ENCODE peak calls at places on chromosomes 13 and 19, in seven cellular contexts. S, U, O, H, R, N and A are unnamed samples.
A peak's percentile ranks its signal among the peaks of the same experiment; 100 is the strongest.

GRCh38 chr19:40257096-40257517 is 28.0 kb downstream of the AKT2 start:
- DNase-seq in S (no peak), U (peak; percentile 40), O (peak; percentile 65), H (no peak), R (no peak), N (no peak), A (no peak)

GRCh38 chr19:7337380-7338194 is 11.2 kb upstream of the ARHGEF18 start:
- DNase-seq in S (no peak), U (no peak), O (no peak), H (no peak), R (no peak), N (peak; percentile 89), A (no peak)

GRCh38 chr13:49690133-49690989 is 925 bp downstream of the EBPL start:
- DNase-seq in S (peak; percentile 25), U (no peak), O (no peak), H (no peak), R (no peak), N (no peak), A (no peak)

GRCh38 chr13:98809345-98809777 is 56.9 kb upstream of the SLC15A1 start:
- DNase-seq in S (no peak), U (no peak), O (no peak), H (no peak), R (no peak), N (no peak), A (no peak)

GRCh38 chr13:36979361-36980040 is 19.6 kb downstream of the ALG5 start:
- DNase-seq in S (peak; percentile 42), U (no peak), O (no peak), H (no peak), R (no peak), N (no peak), A (no peak)

GRCh38 chr13:32881074-32881791 is 135.0 kb upstream of the KL start:
- DNase-seq in S (no peak), U (no peak), O (no peak), H (no peak), R (no peak), N (no peak), A (no peak)

GRCh38 chr13:113367020-113367560 is 3.2 kb upstream of the GRTP1 start:
- DNase-seq in S (no peak), U (no peak), O (peak; percentile 35), H (no peak), R (no peak), N (no peak), A (no peak)

GRCh38 chr13:113782472-113782871 is 23.4 kb downstream of the TMEM255B start:
- DNase-seq in S (no peak), U (no peak), O (no peak), H (no peak), R (no peak), N (no peak), A (no peak)

GRCh38 chr19:5436101-5436947 is 18.9 kb upstream of the ZNRF4 start:
- DNase-seq in S (peak; percentile 95), U (no peak), O (peak; percentile 82), H (peak; percentile 95), R (no peak), N (no peak), A (no peak)

GRCh38 chr19:43316591-43317319 is 36.7 kb upstream of the CD177 start:
- DNase-seq in S (peak; percentile 59), U (no peak), O (no peak), H (no peak), R (no peak), N (peak; percentile 65), A (no peak)

GRCh38 chr19:20313894-20314293 is 146.9 kb downstream of the ZNF486 start:
- DNase-seq in S (no peak), U (no peak), O (no peak), H (no peak), R (no peak), N (no peak), A (no peak)

GRCh38 chr13:49958321-49958720 is 22.2 kb upstream of the SPRYD7 start:
- DNase-seq in S (no peak), U (no peak), O (no peak), H (no peak), R (no peak), N (no peak), A (no peak)